ENCODE peak calls at places on chromosomes 1 and 21, in five cellular contexts. One of them, this sample, is unnamed.

GRCh38 chr1:236699366-236699765 is 13.1 kb downstream of the ACTN2 start:
- DNase-seq in stimulated activated CD4-positive, alpha-beta T cell treated with anti-CD3 and anti-CD28 coated beads, Interleukin-12 subunit alpha, Interleukin-12 subunit beta, amount 100 ng/mL, for 4 hours: no peak
- DNase-seq in effector memory CD8-positive, alpha-beta T cell: no peak
- DNase-seq in AG20443: no peak
- DNase-seq in NCI-H460: no peak
- DNase-seq in this sample: no peak

GRCh38 chr1:33436557-33437296 is 5.8 kb upstream of the PHC2 start:
- DNase-seq in stimulated activated CD4-positive, alpha-beta T cell treated with anti-CD3 and anti-CD28 coated beads, Interleukin-12 subunit alpha, Interleukin-12 subunit beta, amount 100 ng/mL, for 4 hours: no peak
- DNase-seq in effector memory CD8-positive, alpha-beta T cell: no peak
- DNase-seq in AG20443: no peak
- DNase-seq in NCI-H460: no peak
- DNase-seq in this sample: no peak

GRCh38 chr1:12035306-12035705 is 16.0 kb downstream of the MIIP start:
- DNase-seq in stimulated activated CD4-positive, alpha-beta T cell treated with anti-CD3 and anti-CD28 coated beads, Interleukin-12 subunit alpha, Interleukin-12 subunit beta, amount 100 ng/mL, for 4 hours: no peak
- DNase-seq in effector memory CD8-positive, alpha-beta T cell: no peak
- DNase-seq in AG20443: no peak
- DNase-seq in NCI-H460: no peak
- DNase-seq in this sample: no peak

GRCh38 chr1:197441990-197442389 is 173.9 kb downstream of the CRB1 start:
- DNase-seq in stimulated activated CD4-positive, alpha-beta T cell treated with anti-CD3 and anti-CD28 coated beads, Interleukin-12 subunit alpha, Interleukin-12 subunit beta, amount 100 ng/mL, for 4 hours: no peak
- DNase-seq in effector memory CD8-positive, alpha-beta T cell: no peak
- DNase-seq in AG20443: peak
- DNase-seq in NCI-H460: peak
- DNase-seq in this sample: no peak

GRCh38 chr21:35674895-35675470 is 385.3 kb downstream of the SETD4 start:
- DNase-seq in stimulated activated CD4-positive, alpha-beta T cell treated with anti-CD3 and anti-CD28 coated beads, Interleukin-12 subunit alpha, Interleukin-12 subunit beta, amount 100 ng/mL, for 4 hours: no peak
- DNase-seq in effector memory CD8-positive, alpha-beta T cell: no peak
- DNase-seq in AG20443: no peak
- DNase-seq in NCI-H460: no peak
- DNase-seq in this sample: no peak

GRCh38 chr1:156601892-156602291 is 613 bp upstream of the GPATCH4 start:
- DNase-seq in stimulated activated CD4-positive, alpha-beta T cell treated with anti-CD3 and anti-CD28 coated beads, Interleukin-12 subunit alpha, Interleukin-12 subunit beta, amount 100 ng/mL, for 4 hours: no peak
- DNase-seq in effector memory CD8-positive, alpha-beta T cell: no peak
- DNase-seq in AG20443: no peak
- DNase-seq in NCI-H460: no peak
- DNase-seq in this sample: no peak

GRCh38 chr1:119318466-119319309 is 49.9 kb upstream of the HAO2 start:
- DNase-seq in stimulated activated CD4-positive, alpha-beta T cell treated with anti-CD3 and anti-CD28 coated beads, Interleukin-12 subunit alpha, Interleukin-12 subunit beta, amount 100 ng/mL, for 4 hours: no peak
- DNase-seq in effector memory CD8-positive, alpha-beta T cell: no peak
- DNase-seq in AG20443: no peak
- DNase-seq in NCI-H460: no peak
- DNase-seq in this sample: no peak

GRCh38 chr1:180632326-180633088 is 685 bp downstream of the XPR1 start:
- DNase-seq in stimulated activated CD4-positive, alpha-beta T cell treated with anti-CD3 and anti-CD28 coated beads, Interleukin-12 subunit alpha, Interleukin-12 subunit beta, amount 100 ng/mL, for 4 hours: peak
- DNase-seq in effector memory CD8-positive, alpha-beta T cell: peak
- DNase-seq in AG20443: peak
- DNase-seq in NCI-H460: peak
- DNase-seq in this sample: no peak

GRCh38 chr1:17922833-17923232 is 167.7 kb downstream of the ACTL8 start:
- DNase-seq in stimulated activated CD4-positive, alpha-beta T cell treated with anti-CD3 and anti-CD28 coated beads, Interleukin-12 subunit alpha, Interleukin-12 subunit beta, amount 100 ng/mL, for 4 hours: no peak
- DNase-seq in effector memory CD8-positive, alpha-beta T cell: no peak
- DNase-seq in AG20443: peak
- DNase-seq in NCI-H460: peak
- DNase-seq in this sample: no peak

GRCh38 chr21:34935868-34936267 is 113.2 kb downstream of the RUNX1 start:
- DNase-seq in stimulated activated CD4-positive, alpha-beta T cell treated with anti-CD3 and anti-CD28 coated beads, Interleukin-12 subunit alpha, Interleukin-12 subunit beta, amount 100 ng/mL, for 4 hours: no peak
- DNase-seq in effector memory CD8-positive, alpha-beta T cell: no peak
- DNase-seq in AG20443: no peak
- DNase-seq in NCI-H460: no peak
- DNase-seq in this sample: no peak

GRCh38 chr1:213231795-213232231 is 180.8 kb downstream of the RPS6KC1 start:
- DNase-seq in stimulated activated CD4-positive, alpha-beta T cell treated with anti-CD3 and anti-CD28 coated beads, Interleukin-12 subunit alpha, Interleukin-12 subunit beta, amount 100 ng/mL, for 4 hours: no peak
- DNase-seq in effector memory CD8-positive, alpha-beta T cell: no peak
- DNase-seq in AG20443: peak
- DNase-seq in NCI-H460: peak
- DNase-seq in this sample: no peak

GRCh38 chr1:232966663-232967062 is 16.3 kb downstream of the NTPCR start:
- DNase-seq in stimulated activated CD4-positive, alpha-beta T cell treated with anti-CD3 and anti-CD28 coated beads, Interleukin-12 subunit alpha, Interleukin-12 subunit beta, amount 100 ng/mL, for 4 hours: no peak
- DNase-seq in effector memory CD8-positive, alpha-beta T cell: no peak
- DNase-seq in AG20443: no peak
- DNase-seq in NCI-H460: no peak
- DNase-seq in this sample: no peak

GRCh38 chr21:43600642-43601397 is 58.5 kb downstream of the HSF2BP start:
- DNase-seq in stimulated activated CD4-positive, alpha-beta T cell treated with anti-CD3 and anti-CD28 coated beads, Interleukin-12 subunit alpha, Interleukin-12 subunit beta, amount 100 ng/mL, for 4 hours: no peak
- DNase-seq in effector memory CD8-positive, alpha-beta T cell: no peak
- DNase-seq in AG20443: peak
- DNase-seq in NCI-H460: peak
- DNase-seq in this sample: no peak

GRCh38 chr1:117312453-117313138 is 54.7 kb upstream of the MAN1A2 start:
- DNase-seq in stimulated activated CD4-positive, alpha-beta T cell treated with anti-CD3 and anti-CD28 coated beads, Interleukin-12 subunit alpha, Interleukin-12 subunit beta, amount 100 ng/mL, for 4 hours: no peak
- DNase-seq in effector memory CD8-positive, alpha-beta T cell: peak
- DNase-seq in AG20443: peak
- DNase-seq in NCI-H460: peak
- DNase-seq in this sample: peak

GRCh38 chr1:44677201-44677520 is 2.6 kb downstream of the ARMH1 start:
- DNase-seq in stimulated activated CD4-positive, alpha-beta T cell treated with anti-CD3 and anti-CD28 coated beads, Interleukin-12 subunit alpha, Interleukin-12 subunit beta, amount 100 ng/mL, for 4 hours: no peak
- DNase-seq in effector memory CD8-positive, alpha-beta T cell: no peak
- DNase-seq in AG20443: peak
- DNase-seq in NCI-H460: no peak
- DNase-seq in this sample: no peak

GRCh38 chr1:153617677-153618076 is 1.6 kb upstream of the S100A14 start:
- DNase-seq in stimulated activated CD4-positive, alpha-beta T cell treated with anti-CD3 and anti-CD28 coated beads, Interleukin-12 subunit alpha, Interleukin-12 subunit beta, amount 100 ng/mL, for 4 hours: no peak
- DNase-seq in effector memory CD8-positive, alpha-beta T cell: peak
- DNase-seq in AG20443: peak
- DNase-seq in NCI-H460: peak
- DNase-seq in this sample: no peak

GRCh38 chr1:164576311-164577271 is 17.6 kb downstream of the PBX1 start:
- DNase-seq in stimulated activated CD4-positive, alpha-beta T cell treated with anti-CD3 and anti-CD28 coated beads, Interleukin-12 subunit alpha, Interleukin-12 subunit beta, amount 100 ng/mL, for 4 hours: no peak
- DNase-seq in effector memory CD8-positive, alpha-beta T cell: no peak
- DNase-seq in AG20443: no peak
- DNase-seq in NCI-H460: no peak
- DNase-seq in this sample: no peak

GRCh38 chr1:4056422-4056821 is 156.3 kb upstream of the C1orf174 start:
- DNase-seq in stimulated activated CD4-positive, alpha-beta T cell treated with anti-CD3 and anti-CD28 coated beads, Interleukin-12 subunit alpha, Interleukin-12 subunit beta, amount 100 ng/mL, for 4 hours: no peak
- DNase-seq in effector memory CD8-positive, alpha-beta T cell: no peak
- DNase-seq in AG20443: no peak
- DNase-seq in NCI-H460: no peak
- DNase-seq in this sample: no peak

GRCh38 chr1:207321790-207322530 is 482 bp downstream of the CD55 start:
- DNase-seq in stimulated activated CD4-positive, alpha-beta T cell treated with anti-CD3 and anti-CD28 coated beads, Interleukin-12 subunit alpha, Interleukin-12 subunit beta, amount 100 ng/mL, for 4 hours: no peak
- DNase-seq in effector memory CD8-positive, alpha-beta T cell: no peak
- DNase-seq in AG20443: no peak
- DNase-seq in NCI-H460: no peak
- DNase-seq in this sample: no peak

GRCh38 chr1:39646232-39647081 is 7.0 kb upstream of the HEYL start:
- DNase-seq in stimulated activated CD4-positive, alpha-beta T cell treated with anti-CD3 and anti-CD28 coated beads, Interleukin-12 subunit alpha, Interleukin-12 subunit beta, amount 100 ng/mL, for 4 hours: no peak
- DNase-seq in effector memory CD8-positive, alpha-beta T cell: no peak
- DNase-seq in AG20443: peak
- DNase-seq in NCI-H460: no peak
- DNase-seq in this sample: no peak